ENCODE peak calls at places on chromosomes 4 and X, in seven cellular contexts. O is HepG2, Q is HCT116, U is SK-N-SH, J is GM12878, S is K562, V is H1. E is an unnamed sample.

GRCh38 chrX:118839334-118839958 is 15.8 kb downstream of the ZCCHC12 start:
- DNase-seq in S (peak), Q (peak), V (peak), J (no peak), U (peak), O (peak), E (peak)

GRCh38 chrX:1391370-1391706 is 575 bp downstream of the SLC25A6 start:
- DNase-seq in S (peak), J (peak), U (peak), Q (no peak), V (peak), O (peak), E (peak)

GRCh38 chr4:75514949-75515612 is 808 bp downstream of the THAP6 start:
- DNase-seq in Q (no peak), V (no peak), U (peak), J (peak), O (no peak), S (no peak), E (no peak)

GRCh38 chrX:20252392-20253231 is 14.1 kb downstream of the RPS6KA3 start:
- DNase-seq in J (no peak), V (peak), O (peak), U (peak), S (peak), Q (peak), E (peak)

GRCh38 chr4:6008766-6009385 is 9.4 kb downstream of the C4orf50 start:
- DNase-seq in U (no peak), Q (no peak), J (no peak), V (no peak), S (no peak), O (no peak), E (no peak)

GRCh38 chrX:129932792-129933321 is 26.9 kb downstream of the UTP14A start:
- DNase-seq in J (no peak), Q (no peak), U (no peak), V (no peak), O (no peak), S (peak), E (peak)

GRCh38 chrX:920234-920799 is 289.7 kb downstream of the SHOX start:
- DNase-seq in U (no peak), J (no peak), Q (no peak), O (no peak), V (no peak), S (no peak), E (no peak)

GRCh38 chrX:53223955-53224859 is 800 bp downstream of the KDM5C start:
- DNase-seq in V (no peak), U (peak), O (peak), J (no peak), Q (peak), S (peak), E (peak)

GRCh38 chrX:16882188-16882587 is 12.0 kb upstream of the RBBP7 start:
- DNase-seq in U (peak), J (no peak), Q (no peak), S (no peak), O (no peak), V (no peak), E (peak)

GRCh38 chrX:7170903-7171302 is 22.9 kb upstream of the PUDP start:
- DNase-seq in S (peak), Q (no peak), O (peak), J (no peak), U (peak), V (no peak), E (peak)

GRCh38 chr4:71453516-71453915 is 114.7 kb downstream of the SLC4A4 start:
- DNase-seq in V (no peak), U (no peak), Q (no peak), J (no peak), S (no peak), O (no peak), E (no peak)

GRCh38 chr4:2862528-2862927 is 18.9 kb downstream of the ADD1 start:
- DNase-seq in V (peak), S (peak), U (no peak), Q (peak), O (no peak), J (no peak), E (no peak)

GRCh38 chrX:38275615-38276014 is 51.7 kb downstream of the RPGR start:
- DNase-seq in V (no peak), O (peak), U (no peak), Q (peak), S (no peak), J (peak), E (no peak)

GRCh38 chrX:12949205-12949926 is 25.5 kb upstream of the TMSB4X start:
- DNase-seq in Q (no peak), J (peak), O (no peak), S (no peak), U (no peak), V (no peak), E (peak)

GRCh38 chrX:129445436-129445835 is 77.9 kb downstream of the SMARCA1 start:
- DNase-seq in V (no peak), J (no peak), Q (no peak), O (no peak), U (no peak), S (no peak), E (no peak)

GRCh38 chrX:139720136-139720535 is 12.2 kb upstream of the MCF2 start:
- DNase-seq in U (no peak), Q (no peak), V (peak), J (no peak), S (no peak), O (peak), E (no peak)

GRCh38 chr4:7651461-7651921 is 216.8 kb upstream of the PSAPL1 start:
- DNase-seq in Q (no peak), V (no peak), J (no peak), U (peak), O (no peak), S (no peak), E (no peak)

GRCh38 chr4:184252136-184253071 is 34.7 kb upstream of the ENPP6 start:
- DNase-seq in S (no peak), Q (no peak), J (no peak), O (no peak), U (no peak), V (no peak), E (no peak)

GRCh38 chr4:100428051-100428450 is 89.8 kb downstream of the EMCN start:
- DNase-seq in Q (peak), J (no peak), U (no peak), V (no peak), S (no peak), O (no peak), E (no peak)

GRCh38 chr4:22456291-22456690 is 59.6 kb downstream of the ADGRA3 start:
- DNase-seq in Q (no peak), U (no peak), J (no peak), O (peak), V (no peak), S (no peak), E (no peak)

GRCh38 chr4:147965056-147965455 is 233.2 kb downstream of the ARHGAP10 start:
- DNase-seq in Q (no peak), U (no peak), J (no peak), V (no peak), O (no peak), S (no peak), E (no peak)

GRCh38 chrX:15855562-15856256 is 1.1 kb upstream of the AP1S2 start:
- DNase-seq in J (no peak), S (no peak), O (no peak), Q (no peak), U (no peak), V (no peak), E (no peak)

GRCh38 chr4:70269674-70270073 is 27.3 kb downstream of the CSN3 start:
- DNase-seq in V (no peak), U (peak), S (no peak), J (no peak), O (peak), Q (peak), E (peak)

GRCh38 chr4:8304827-8305695 is 35.5 kb downstream of the HTRA3 start:
- DNase-seq in O (no peak), U (no peak), V (no peak), S (no peak), J (no peak), Q (no peak), E (no peak)

GRCh38 chr4:88143504-88143903 is 14.9 kb downstream of the ABCG2 start:
- DNase-seq in U (no peak), Q (peak), V (no peak), O (no peak), J (no peak), S (no peak), E (no peak)

GRCh38 chr4:48698029-48698901 is 81.8 kb downstream of the FRYL start:
- DNase-seq in Q (peak), U (no peak), J (no peak), O (peak), S (no peak), V (no peak), E (no peak)

GRCh38 chrX:78130396-78130795 is 9.1 kb downstream of the TAF9B start:
- DNase-seq in J (no peak), S (no peak), O (no peak), V (no peak), Q (no peak), U (no peak), E (no peak)

GRCh38 chrX:11953615-11954014 is 184.7 kb upstream of the FRMPD4 start:
- DNase-seq in Q (no peak), O (no peak), J (no peak), U (no peak), S (no peak), V (no peak), E (no peak)

GRCh38 chrX:68631331-68631730 is 16.1 kb upstream of the STARD8 start:
- DNase-seq in S (no peak), J (no peak), U (no peak), Q (no peak), V (no peak), O (no peak), E (no peak)

GRCh38 chr4:53484911-53485459 is 106.3 kb downstream of the LNX1 start:
- DNase-seq in O (no peak), J (no peak), S (no peak), Q (no peak), U (no peak), V (no peak), E (no peak)

GRCh38 chr4:149110499-149110898 is 668.3 kb upstream of the NR3C2 start:
- DNase-seq in S (no peak), V (no peak), J (no peak), Q (no peak), U (no peak), O (no peak), E (no peak)

GRCh38 chr4:38241541-38241940 is 281.3 kb downstream of the PTTG2 start:
- DNase-seq in O (no peak), U (no peak), V (no peak), S (no peak), Q (no peak), J (no peak), E (no peak)

GRCh38 chr4:186669159-186669720 is 54.4 kb downstream of the FAT1 start:
- DNase-seq in J (no peak), Q (no peak), V (no peak), U (peak), S (no peak), O (peak), E (no peak)

GRCh38 chr4:93788712-93789111 is 39.8 kb upstream of the ATOH1 start:
- DNase-seq in J (no peak), V (no peak), U (peak), Q (peak), S (peak), O (peak), E (peak)

GRCh38 chrX:6377365-6377764 is 148.7 kb upstream of the NLGN4X start:
- DNase-seq in V (no peak), O (no peak), S (no peak), U (no peak), J (no peak), Q (no peak), E (no peak)

GRCh38 chrX:66872771-66873170 is 233.9 kb upstream of the EDA2R start:
- DNase-seq in S (no peak), O (no peak), Q (no peak), V (no peak), U (no peak), J (no peak), E (no peak)

GRCh38 chr4:3233391-3234071 is 15.4 kb upstream of the MSANTD1 start:
- DNase-seq in J (no peak), O (no peak), S (peak), V (no peak), U (no peak), Q (no peak), E (no peak)

GRCh38 chrX:145524931-145525330 is 277.6 kb downstream of the SPANXN1 start:
- DNase-seq in J (no peak), O (no peak), U (no peak), Q (no peak), S (no peak), V (no peak), E (no peak)

GRCh38 chrX:108437354-108437753 is 868 bp downstream of the COL4A6 start:
- DNase-seq in U (no peak), O (no peak), V (no peak), J (no peak), S (no peak), Q (no peak), E (no peak)

GRCh38 chrX:108439961-108440696 is 491 bp downstream of the COL4A5 start:
- DNase-seq in U (no peak), V (no peak), J (no peak), O (no peak), S (peak), Q (no peak), E (peak)

GRCh38 chrX:108435261-108435660 is 3.0 kb downstream of the COL4A6 start:
- DNase-seq in J (no peak), O (no peak), Q (no peak), S (no peak), V (no peak), U (no peak), E (no peak)

GRCh38 chrX:108439434-108439883 is at the start of gene COL4A5:
- DNase-seq in J (no peak), Q (peak), O (peak), U (no peak), V (peak), S (peak), E (peak)

GRCh38 chrX:108437789-108438623 is at the start of gene COL4A6:
- DNase-seq in Q (no peak), V (peak), U (no peak), S (peak), O (peak), J (no peak), E (peak)
- TF ChIP-seq JUND in Q (no peak), V (no peak), U (no peak), S (no peak), O (no peak), J (no peak), E (no peak)

GRCh38 chr4:73922766-73923630 is 53.8 kb downstream of the CXCL1 start:
- DNase-seq in O (no peak), J (no peak), U (no peak), V (no peak), Q (peak), S (no peak), E (no peak)
- TF ChIP-seq JUND in O (no peak), J (no peak), U (no peak), V (no peak), Q (no peak), S (no peak), E (no peak)

GRCh38 chr4:24855741-24856140 is 57.1 kb downstream of the CCDC149 start:
- DNase-seq in O (no peak), U (no peak), S (no peak), J (no peak), V (no peak), Q (no peak), E (no peak)
- TF ChIP-seq JUND in O (no peak), U (no peak), S (no peak), J (no peak), V (no peak), Q (no peak), E (no peak)

GRCh38 chr4:81499840-81500239 is 28.1 kb upstream of the RASGEF1B start:
- DNase-seq in U (no peak), S (no peak), O (no peak), Q (no peak), J (no peak), V (no peak), E (no peak)
- TF ChIP-seq JUND in U (no peak), S (no peak), O (no peak), Q (no peak), J (no peak), V (no peak), E (no peak)

GRCh38 chr4:29151584-29151983 is 1568.6 kb upstream of the PCDH7 start:
- DNase-seq in S (no peak), O (no peak), V (no peak), U (no peak), J (no peak), Q (no peak), E (no peak)
- TF ChIP-seq JUND in S (no peak), O (no peak), V (no peak), U (no peak), J (no peak), Q (no peak), E (no peak)

GRCh38 chr4:78652282-78652876 is 100.8 kb downstream of the ANXA3 start:
- DNase-seq in Q (no peak), O (no peak), J (no peak), V (no peak), S (no peak), U (no peak), E (no peak)
- TF ChIP-seq JUND in Q (no peak), O (no peak), J (no peak), V (no peak), S (no peak), U (no peak), E (no peak)